ENCODE peak calls at places on chromosome 6, in eight cellular contexts. K is spleen; V is WTC11; D is lower lobe of right lung; Q is CD8-positive, alpha-beta T cell; F is IMR-90; H is glutamatergic neuron; I is RWPE1. E is an unnamed sample.

GRCh38 chr6:100876251-100876650 is 4.9 kb downstream of the ASCC3 start:
- DNase-seq in K (no peak), V (no peak), D (no peak), Q (no peak), F (no peak), H (no peak), I (no peak), E (no peak)

GRCh38 chr6:163725008-163725941 is 310.8 kb downstream of the QKI start:
- DNase-seq in K (peak), V (no peak), D (no peak), Q (no peak), F (no peak), H (no peak), I (no peak), E (no peak)

GRCh38 chr6:16162003-16162402 is 33.1 kb downstream of the MYLIP start:
- DNase-seq in K (no peak), V (no peak), D (no peak), Q (no peak), F (no peak), H (no peak), I (no peak), E (no peak)

GRCh38 chr6:130001229-130001554 is 17.2 kb upstream of the L3MBTL3 start:
- DNase-seq in K (no peak), V (no peak), D (no peak), Q (no peak), F (no peak), H (no peak), I (no peak), E (no peak)

GRCh38 chr6:6723316-6723715 is 134.8 kb downstream of the LY86 start:
- DNase-seq in K (no peak), V (no peak), D (no peak), Q (no peak), F (no peak), H (no peak), I (no peak), E (no peak)

GRCh38 chr6:74510878-74511277 is 695.0 kb downstream of the COL12A1 start:
- DNase-seq in K (no peak), V (no peak), D (no peak), Q (no peak), F (peak), H (no peak), I (no peak), E (no peak)

GRCh38 chr6:107862383-107862782 is 38.3 kb upstream of the SCML4 start:
- DNase-seq in K (no peak), V (no peak), D (no peak), Q (no peak), F (no peak), H (no peak), I (no peak), E (no peak)

GRCh38 chr6:112286756-112287155 is 32.4 kb upstream of the LAMA4 start:
- DNase-seq in K (no peak), V (no peak), D (no peak), Q (no peak), F (no peak), H (no peak), I (no peak), E (no peak)

DNA sequence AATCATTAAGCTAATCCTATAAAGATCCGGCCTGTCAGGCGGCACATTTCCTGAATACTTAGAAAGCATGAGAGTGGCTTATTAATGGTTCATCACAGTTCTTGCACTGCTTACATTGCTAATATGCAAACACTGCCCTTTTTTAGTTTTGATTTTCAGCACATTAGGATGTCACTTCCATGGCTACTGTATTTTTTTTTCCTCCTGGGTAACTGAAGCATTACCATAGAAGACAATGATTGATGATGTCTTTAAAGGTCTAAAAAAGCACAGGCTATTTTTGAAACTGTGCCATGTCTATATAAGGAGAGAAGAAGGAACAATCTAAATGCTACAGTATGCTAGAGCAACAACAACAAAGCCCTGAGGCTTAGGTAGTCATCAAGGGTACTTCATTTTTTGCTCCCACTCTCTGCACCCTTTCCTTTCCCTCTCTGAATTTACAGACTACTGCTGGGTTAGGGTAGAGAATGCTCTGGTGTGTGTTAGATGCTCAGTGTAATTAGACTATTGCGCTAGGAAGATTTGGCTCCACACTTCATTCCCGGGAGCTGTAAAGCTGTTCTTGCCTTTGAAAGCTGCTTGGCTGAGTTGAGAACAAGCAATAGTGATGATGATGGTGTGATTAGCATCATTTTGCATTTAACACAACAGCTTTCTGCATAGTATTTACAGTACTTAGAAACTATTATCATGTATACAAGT is 1262.4 kb upstream of the CITED2 start:
- DNase-seq in K (no peak), V (no peak), D (no peak), Q (no peak), F (no peak), H (no peak), I (no peak), E (no peak)
- TF ChIP-seq CTCF in K (no peak), V (no peak), D (no peak), Q (no peak), F (no peak), H (no peak), I (no peak), E (no peak)

DNA sequence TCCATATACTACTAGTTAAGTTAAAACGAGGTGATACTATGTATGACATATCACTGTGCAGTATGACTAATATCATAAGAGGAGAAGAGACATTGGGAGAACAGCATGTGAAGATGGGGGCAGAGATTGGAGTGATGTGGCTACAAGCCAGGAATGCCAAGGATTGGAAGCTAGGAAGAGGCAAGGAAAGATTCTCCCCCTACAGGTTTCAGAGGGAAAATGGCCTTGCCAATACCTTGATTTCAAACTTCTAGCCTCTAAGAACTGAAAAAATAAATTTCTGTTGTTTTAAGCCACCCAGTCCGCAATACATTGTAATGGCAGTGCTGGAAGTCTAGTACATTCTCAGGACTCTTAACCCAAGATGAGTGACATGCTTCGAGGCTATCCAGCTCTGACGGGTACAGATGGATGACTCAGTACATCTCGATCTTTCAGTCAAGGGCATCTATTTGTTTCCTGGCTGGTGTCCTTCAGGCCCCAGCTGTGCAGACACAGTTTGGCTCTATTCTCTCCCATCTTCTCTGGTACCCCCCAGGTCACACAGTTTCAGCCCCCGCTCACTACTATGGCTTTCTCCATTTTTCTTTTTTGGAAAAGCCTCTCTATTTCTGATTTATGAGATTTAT is 55.5 kb upstream of the THEMIS start:
- DNase-seq in K (no peak), V (no peak), D (no peak), Q (no peak), F (no peak), H (no peak), I (no peak), E (no peak)
- TF ChIP-seq CTCF in K (no peak), V (no peak), D (no peak), Q (no peak), F (no peak), H (no peak), I (no peak), E (no peak)

GRCh38 chr6:28580484-28580883 is 54.8 kb downstream of the GPX5 start:
- DNase-seq in K (no peak), V (no peak), D (no peak), Q (no peak), F (no peak), H (no peak), I (no peak), E (no peak)
- TF ChIP-seq CTCF in K (no peak), V (no peak), D (no peak), Q (peak), F (peak), H (no peak), I (no peak), E (no peak)

GRCh38 chr6:42230320-42231034 is 12.8 kb upstream of the MRPS10 start:
- DNase-seq in K (no peak), V (no peak), D (no peak), Q (no peak), F (peak), H (no peak), I (peak), E (no peak)
- TF ChIP-seq CTCF in K (no peak), V (no peak), D (no peak), Q (no peak), F (peak), H (peak), I (peak), E (no peak)

GRCh38 chr6:12481292-12481691 is 191.1 kb downstream of the EDN1 start:
- DNase-seq in K (no peak), V (no peak), D (no peak), Q (no peak), F (no peak), H (no peak), I (no peak), E (no peak)

GRCh38 chr6:12480379-12480778 is 190.2 kb downstream of the EDN1 start:
- DNase-seq in K (no peak), V (no peak), D (no peak), Q (no peak), F (no peak), H (no peak), I (no peak), E (no peak)

GRCh38 chr6:12479451-12479850 is 189.3 kb downstream of the EDN1 start:
- DNase-seq in K (no peak), V (no peak), D (no peak), Q (no peak), F (no peak), H (no peak), I (no peak), E (no peak)

GRCh38 chr6:12477616-12478015 is 187.5 kb downstream of the EDN1 start:
- DNase-seq in K (no peak), V (no peak), D (no peak), Q (no peak), F (peak), H (no peak), I (no peak), E (no peak)

GRCh38 chr6:12479885-12480284 is 189.7 kb downstream of the EDN1 start:
- DNase-seq in K (no peak), V (no peak), D (no peak), Q (no peak), F (peak), H (no peak), I (no peak), E (no peak)
- TF ChIP-seq CTCF in K (no peak), V (no peak), D (no peak), Q (no peak), F (no peak), H (no peak), I (no peak), E (no peak)

GRCh38 chr6:154656660-154657059 is 76.6 kb upstream of the SCAF8 start:
- DNase-seq in K (no peak), V (no peak), D (no peak), Q (no peak), F (no peak), H (no peak), I (no peak), E (no peak)

GRCh38 chr6:154661751-154662150 is 71.5 kb upstream of the SCAF8 start:
- DNase-seq in K (no peak), V (no peak), D (no peak), Q (no peak), F (no peak), H (no peak), I (no peak), E (no peak)
- TF ChIP-seq CTCF in K (no peak), V (no peak), D (no peak), Q (no peak), F (no peak), H (no peak), I (no peak), E (no peak)

DNA sequence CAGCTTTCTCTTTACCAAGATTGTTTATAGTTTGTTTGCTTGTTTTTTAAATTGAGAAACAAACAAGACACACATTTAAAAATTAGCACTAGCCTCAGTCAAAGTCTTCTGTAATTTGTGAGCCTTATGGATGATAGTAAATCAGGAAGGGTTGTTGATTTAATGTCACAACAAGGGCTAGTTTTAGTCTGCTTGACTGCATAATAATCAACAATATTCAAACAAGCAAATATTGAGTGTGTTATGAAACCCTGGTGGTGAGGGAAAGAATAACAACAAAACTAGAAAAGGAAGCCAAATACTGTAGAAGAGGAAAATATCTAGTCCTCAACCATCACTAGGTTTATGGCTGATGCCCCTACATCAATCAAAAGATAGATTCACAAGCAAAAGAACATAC is 228.6 kb downstream of the TBC1D7 start:
- DNase-seq in K (no peak), V (no peak), D (no peak), Q (no peak), F (no peak), H (no peak), I (no peak), E (no peak)
- TF ChIP-seq CTCF in K (no peak), V (no peak), D (no peak), Q (no peak), F (no peak), H (peak), I (peak), E (peak)

E was measured in endothelial cell.